ENCODE peak calls at places on chromosomes 13 and 19, in ten cellular contexts. G is GM23338; V is fibroblast of gingiva; Q is H7; E is CD8-positive, alpha-beta T cell; F is RWPE1; K is heart right ventricle; C is stimulated activated effector memory CD8-positive, alpha-beta T cell treated with anti-CD3 and anti-CD28 coated beads, Interleukin-12 subunit alpha, Interleukin-12 subunit beta, amount 100 ng/mL, for 72 hours; N is astrocyte of the hippocampus; J is NCI-H446 treated with DMSO at 0.1 percent for 48 hours. Y is an unnamed sample.

GRCh38 chr19:49339364-49340068 is 4.3 kb downstream of the CD37 start:
- DNase-seq in E (no peak), K (peak), G (peak), J (no peak), V (peak), C (no peak), F (peak), Q (peak), N (peak), Y (peak)

GRCh38 chr19:36245210-36246005 is 30.5 kb downstream of the ZNF146 start:
- DNase-seq in F (no peak), N (peak), V (no peak), C (no peak), E (no peak), Q (peak), K (no peak), J (no peak), G (peak), Y (peak)

GRCh38 chr19:4575267-4575793 is 15.8 kb upstream of the SEMA6B start:
- DNase-seq in E (no peak), C (no peak), Q (peak), J (no peak), K (peak), V (peak), N (peak), F (peak), G (peak), Y (peak)

GRCh38 chr13:98239156-98240076 is 62.3 kb upstream of the RNF113B start:
- DNase-seq in J (no peak), Q (peak), G (peak), E (no peak), N (no peak), C (no peak), K (no peak), F (no peak), V (peak), Y (peak)

GRCh38 chr13:41098761-41099160 is 33.8 kb downstream of the KBTBD6 start:
- DNase-seq in F (no peak), V (no peak), Q (no peak), N (no peak), K (no peak), E (no peak), C (no peak), G (peak), J (no peak), Y (no peak)

GRCh38 chr13:38905081-38905480 is 85.5 kb downstream of the STOML3 start:
- DNase-seq in G (no peak), V (no peak), K (no peak), Q (no peak), E (no peak), F (no peak), C (no peak), J (no peak), N (no peak), Y (no peak)

GRCh38 chr13:54687173-54687572 is 1658.6 kb downstream of the OLFM4 start:
- DNase-seq in E (no peak), K (no peak), C (no peak), V (no peak), J (no peak), F (peak), Q (no peak), G (no peak), N (no peak), Y (no peak)

GRCh38 chr19:246551-246950 is 44.7 kb downstream of the PLPP2 start:
- DNase-seq in K (no peak), C (peak), J (no peak), E (peak), Q (no peak), F (no peak), V (no peak), N (no peak), G (peak), Y (no peak)

GRCh38 chr19:18436651-18437478 is 1.1 kb downstream of the ISYNA1 start:
- DNase-seq in K (peak), G (peak), E (peak), V (peak), Q (peak), N (peak), J (peak), C (peak), F (no peak), Y (peak)

Y was measured in left kidney.